ENCODE peak calls at places on chromosomes 7 and 10, in six cellular contexts. T is OCI-LY7, L is GM23338, F is GM23248, B is HCT116, D is PC-3. G is an unnamed sample.

GRCh38 chr7:93728292-93728691 is 153.8 kb upstream of the CALCR start:
- DNase-seq in T (no peak), L (no peak), F (peak; percentile 5), B (no peak), D (no peak), G (no peak)

GRCh38 chr10:93313798-93314197 is 168.3 kb downstream of the MYOF start:
- DNase-seq in T (no peak), L (no peak), F (peak; percentile 38), B (no peak), D (no peak), G (no peak)

GRCh38 chr10:124675824-124676223 is 68.4 kb downstream of the FAM53B start:
- DNase-seq in T (no peak), L (no peak), F (no peak), B (no peak), D (no peak), G (no peak)

GRCh38 chr7:97119747-97120146 is 2.2 kb downstream of the SDHAF3 start:
- DNase-seq in T (no peak), L (no peak), F (no peak), B (no peak), D (no peak), G (no peak)

GRCh38 chr10:93039721-93040120 is 20.9 kb upstream of the CYP26C1 start:
- DNase-seq in T (peak; percentile 64), L (peak; percentile 82), F (peak; percentile 70), B (peak; percentile 12), D (peak; percentile 59), G (peak; percentile 53)

GRCh38 chr7:138842111-138842510 is 44.1 kb upstream of the ATP6V0A4 start:
- DNase-seq in T (no peak), L (peak; percentile 54), F (no peak), B (no peak), D (peak; percentile 37), G (peak; percentile 31)

GRCh38 chr10:62816179-62817119 is at the start of gene EGR2:
- DNase-seq in T (peak; percentile 95), L (peak; percentile 96), F (peak; percentile 99), B (peak; percentile 89), D (peak; percentile 100), G (peak; percentile 96)

GRCh38 chr7:79652619-79653018 is 199.2 kb upstream of the MAGI2 start:
- DNase-seq in T (no peak), L (no peak), F (no peak), B (no peak), D (no peak), G (no peak)

GRCh38 chr10:105542401-105542800 is 901.3 kb downstream of the SORCS3 start:
- DNase-seq in T (no peak), L (no peak), F (no peak), B (no peak), D (no peak), G (peak; percentile 64)

GRCh38 chr10:86971146-86971991 is 3.1 kb downstream of the ADIRF start:
- DNase-seq in T (no peak), L (peak; percentile 76), F (peak; percentile 97), B (peak; percentile 88), D (peak; percentile 87), G (peak; percentile 66)

GRCh38 chr10:62803993-62804383 is 532 bp upstream of the ADO start:
- DNase-seq in T (no peak), L (no peak), F (no peak), B (no peak), D (no peak), G (no peak)

DNA sequence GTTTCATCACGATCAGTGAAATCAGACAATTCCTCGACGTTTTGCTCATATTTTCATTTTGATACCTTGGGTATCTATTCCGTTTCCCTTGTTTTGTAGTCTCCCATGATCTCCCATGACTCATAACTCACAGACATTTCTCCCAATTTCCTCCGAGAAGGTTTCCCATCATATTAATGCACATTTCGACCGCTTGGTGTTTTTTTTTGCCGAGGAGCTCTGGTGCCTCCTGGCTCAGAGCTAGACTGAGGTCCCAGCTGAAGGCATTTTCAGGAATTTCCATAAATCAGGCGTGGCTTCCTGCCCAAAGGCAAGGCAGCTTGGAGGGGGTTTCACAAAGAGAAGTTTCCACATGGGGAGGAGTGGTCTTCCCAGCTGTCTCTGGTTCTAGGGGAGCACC is 148.2 kb upstream of the TNS3 start:
- DNase-seq in T (no peak), L (no peak), F (no peak), B (no peak), D (no peak), G (no peak)
- TF ChIP-seq EZH2phosphoT487 in T (no peak), L (no peak), F (no peak), B (no peak), D (no peak), G (no peak)

GRCh38 chr7:102990642-102991041 is 77.8 kb downstream of the LRRC17 start:
- DNase-seq in T (no peak), L (no peak), F (no peak), B (no peak), D (no peak), G (no peak)
- H2AFZ ChIP-seq in T (no peak overlapping the region), L (no peak overlapping the region), F (no peak overlapping the region), B (peak overlapping the region; percentile 36), D (no peak overlapping the region), G (no peak overlapping the region)

DNA sequence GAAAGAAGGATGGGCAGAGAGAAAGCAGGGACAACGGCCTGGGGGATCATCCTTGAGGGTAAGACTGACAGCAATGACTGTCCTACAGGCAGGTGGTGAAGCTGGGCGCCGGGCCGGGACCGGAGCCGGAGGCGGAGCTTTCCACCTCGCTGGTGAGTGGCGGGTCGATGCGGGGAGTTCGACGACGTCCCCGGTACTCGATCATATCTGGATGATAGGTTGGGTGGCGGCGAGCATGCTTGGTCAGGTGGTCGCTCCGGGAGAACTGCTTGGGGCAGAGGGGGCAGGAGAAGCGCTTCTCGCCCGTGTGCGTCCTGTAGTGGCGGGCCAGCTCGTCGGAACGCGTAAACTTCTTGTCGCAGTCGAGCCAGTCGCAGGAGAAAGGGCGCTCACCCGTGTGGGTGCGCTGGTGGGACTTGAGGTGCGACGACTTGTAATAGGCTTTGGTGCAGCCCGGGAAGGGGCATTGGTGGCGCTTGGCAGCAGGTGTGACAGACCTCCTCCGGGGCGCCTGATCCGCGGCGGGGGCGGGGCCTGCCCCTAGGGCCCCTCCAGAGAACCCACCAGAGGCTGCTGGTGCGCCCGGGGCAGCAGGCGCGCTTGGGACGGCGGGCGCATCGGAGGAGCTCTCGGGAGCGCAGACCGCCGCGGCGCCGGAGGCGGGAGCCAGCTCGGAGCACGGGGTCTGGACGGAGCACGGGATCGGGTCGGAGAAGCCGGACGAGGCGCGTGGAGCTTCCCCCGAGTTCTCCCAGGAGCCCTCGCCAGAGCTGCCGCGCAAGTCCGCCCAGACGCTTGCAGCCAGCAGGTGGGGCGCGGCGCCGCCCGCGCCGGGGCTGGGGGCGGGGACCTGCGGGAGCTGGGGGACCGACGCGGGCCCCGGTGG is 784 bp downstream of the KLF14 start:
- DNase-seq in T (no peak), L (peak; percentile 68), F (peak; percentile 41), B (peak; percentile 8), D (no peak), G (peak; percentile 70)
- TF ChIP-seq EZH2phosphoT487 in T (no peak), L (no peak), F (no peak), B (no peak), D (no peak), G (peak; percentile 65)

GRCh38 chr10:99331207-99331803 is 2.1 kb downstream of the CNNM1 start:
- DNase-seq in T (no peak), L (no peak), F (peak; percentile 61), B (no peak), D (peak; percentile 54), G (peak; percentile 31)

GRCh38 chr10:99329891-99330674 is 927 bp downstream of the CNNM1 start:
- DNase-seq in T (no peak), L (peak; percentile 59), F (peak; percentile 70), B (no peak), D (peak; percentile 16), G (peak; percentile 66)

GRCh38 chr10:99328579-99329237 is 448 bp upstream of the CNNM1 start:
- DNase-seq in T (no peak), L (peak; percentile 40), F (peak; percentile 64), B (no peak), D (peak; percentile 54), G (no peak)

GRCh38 chr10:99330675-99330924 is 1.4 kb downstream of the CNNM1 start:
- DNase-seq in T (no peak), L (no peak), F (no peak), B (no peak), D (no peak), G (no peak)

DNA sequence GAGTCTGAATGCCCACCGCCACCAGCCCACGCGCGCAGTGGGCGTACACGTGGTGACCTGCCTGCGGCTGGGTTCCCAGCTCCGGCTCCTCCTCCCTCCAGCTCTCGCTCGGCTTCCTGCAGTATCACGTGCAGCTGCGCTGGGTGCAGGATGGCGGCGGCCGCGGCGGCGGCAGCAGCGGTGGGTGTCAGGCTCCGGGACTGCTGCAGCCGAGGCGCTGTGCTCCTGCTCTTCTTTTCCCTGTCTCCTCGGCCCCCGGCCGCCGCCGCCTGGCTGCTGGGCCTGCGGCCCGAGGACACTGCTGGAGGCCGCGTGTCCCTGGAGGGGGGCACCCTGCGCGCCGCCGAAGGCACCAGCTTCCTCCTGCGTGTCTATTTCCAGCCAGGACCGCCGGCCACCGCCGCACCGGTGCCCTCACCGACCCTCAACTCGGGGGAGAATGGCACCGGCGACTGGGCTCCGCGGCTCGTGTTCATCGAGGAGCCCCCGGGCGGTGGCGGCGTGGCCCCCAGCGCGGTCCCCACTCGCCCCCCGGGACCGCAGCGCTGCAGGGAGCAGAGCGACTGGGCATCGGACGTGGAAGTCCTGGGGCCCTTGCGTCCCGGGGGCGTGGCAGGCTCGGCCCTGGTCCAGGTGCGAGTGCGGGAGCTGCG is at the start of gene CNNM1:
- DNase-seq in T (no peak), L (peak; percentile 73), F (peak; percentile 75), B (no peak), D (peak; percentile 45), G (peak; percentile 66)
- H2AFZ ChIP-seq in T (no peak within 1 kb of the TSS), L (peak within 1 kb of the TSS; percentile 95), F (peak within 1 kb of the TSS; percentile 74), B (no peak within 1 kb of the TSS), D (peak within 1 kb of the TSS; percentile 87), G (peak within 1 kb of the TSS; percentile 71)

GRCh38 chr10:101563007-101563406 is 25.1 kb downstream of the POLL start:
- DNase-seq in T (no peak), L (no peak), F (no peak), B (no peak), D (no peak), G (no peak)
- TF ChIP-seq EZH2phosphoT487 in T (no peak), L (no peak), F (no peak), B (no peak), D (no peak), G (no peak)

GRCh38 chr10:14040787-14041631 is 289.7 kb downstream of the FRMD4A start:
- DNase-seq in T (no peak), L (no peak), F (peak; percentile 69), B (no peak), D (no peak), G (no peak)
- H2AFZ ChIP-seq in T (no peak overlapping the region), L (no peak overlapping the region), F (peak overlapping the region; percentile 37), B (no peak overlapping the region), D (no peak overlapping the region), G (no peak overlapping the region)

G was measured in neural progenitor cell.